ENCODE peak calls at places on chromosome 18, in four cellular contexts. One of them, this sample, is unnamed.

GRCh38 chr18:55552498-55553189 is 35.3 kb downstream of the TCF4 start:
- DNase-seq in A549: no peak
- DNase-seq in GM23338: no peak
- DNase-seq in SK-N-SH: no peak
- DNase-seq in this sample: no peak

GRCh38 chr18:45901654-45902210 is 65.4 kb downstream of the EPG5 start:
- DNase-seq in SK-N-SH: no peak
- DNase-seq in GM23338: no peak
- DNase-seq in A549: no peak
- DNase-seq in this sample: no peak

GRCh38 chr18:67199993-67200617 is 316.4 kb downstream of the DSEL start:
- DNase-seq in A549: peak; percentile 48
- DNase-seq in SK-N-SH: peak; percentile 32
- DNase-seq in GM23338: peak; percentile 69
- DNase-seq in this sample: no peak

GRCh38 chr18:50507120-50507590 is 52.7 kb upstream of the MAPK4 start:
- DNase-seq in A549: peak; percentile 12
- DNase-seq in GM23338: peak; percentile 84
- DNase-seq in SK-N-SH: peak; percentile 61
- DNase-seq in this sample: peak; percentile 26

GRCh38 chr18:44781890-44782289 is 101.2 kb downstream of the SETBP1 start:
- DNase-seq in A549: no peak
- DNase-seq in SK-N-SH: no peak
- DNase-seq in GM23338: no peak
- DNase-seq in this sample: no peak

GRCh38 chr18:6406910-6407470 is 7.7 kb downstream of the L3MBTL4 start:
- DNase-seq in GM23338: no peak
- DNase-seq in SK-N-SH: no peak
- DNase-seq in A549: no peak
- DNase-seq in this sample: no peak

GRCh38 chr18:34224423-34225217 is at the start of gene NOL4:
- DNase-seq in SK-N-SH: peak; percentile 89
- DNase-seq in A549: peak; percentile 4
- DNase-seq in GM23338: peak; percentile 99
- DNase-seq in this sample: no peak

GRCh38 chr18:5746844-5747243 is 148.5 kb downstream of the TMEM200C start:
- DNase-seq in A549: no peak
- DNase-seq in GM23338: no peak
- DNase-seq in SK-N-SH: no peak
- DNase-seq in this sample: no peak

GRCh38 chr18:13259701-13260100 is 41.1 kb downstream of the LDLRAD4 start:
- DNase-seq in A549: no peak
- DNase-seq in SK-N-SH: no peak
- DNase-seq in GM23338: no peak
- DNase-seq in this sample: no peak

GRCh38 chr18:42413870-42414269 is 458.8 kb downstream of the PIK3C3 start:
- DNase-seq in A549: peak; percentile 0
- DNase-seq in GM23338: no peak
- DNase-seq in SK-N-SH: no peak
- DNase-seq in this sample: no peak

GRCh38 chr18:13614701-13615288 is 111.6 kb downstream of the FAM210A start:
- DNase-seq in SK-N-SH: no peak
- DNase-seq in GM23338: no peak
- DNase-seq in A549: no peak
- DNase-seq in this sample: no peak

GRCh38 chr18:74929110-74929509 is 279.8 kb downstream of the PTGR3 start:
- DNase-seq in SK-N-SH: peak; percentile 25
- DNase-seq in A549: no peak
- DNase-seq in GM23338: no peak
- DNase-seq in this sample: no peak

GRCh38 chr18:12283256-12283655 is 24.8 kb upstream of the TUBB6 start:
- DNase-seq in SK-N-SH: no peak
- DNase-seq in A549: peak; percentile 27
- DNase-seq in GM23338: peak; percentile 75
- DNase-seq in this sample: no peak

GRCh38 chr18:13233746-13234527 is 15.4 kb downstream of the LDLRAD4 start:
- DNase-seq in A549: no peak
- DNase-seq in SK-N-SH: no peak
- DNase-seq in GM23338: no peak
- DNase-seq in this sample: no peak

GRCh38 chr18:27735117-27735516 is 441.8 kb downstream of the CDH2 start:
- DNase-seq in A549: no peak
- DNase-seq in GM23338: no peak
- DNase-seq in SK-N-SH: no peak
- DNase-seq in this sample: no peak

GRCh38 chr18:9237982-9238381 is 96.6 kb upstream of the TWSG1 start:
- DNase-seq in A549: no peak
- DNase-seq in SK-N-SH: no peak
- DNase-seq in GM23338: no peak
- DNase-seq in this sample: no peak

GRCh38 chr18:10051877-10052631 is 138.2 kb downstream of the VAPA start:
- DNase-seq in A549: no peak
- DNase-seq in SK-N-SH: no peak
- DNase-seq in GM23338: no peak
- DNase-seq in this sample: no peak

GRCh38 chr18:7152485-7152884 is 34.9 kb upstream of the LAMA1 start:
- DNase-seq in SK-N-SH: no peak
- DNase-seq in GM23338: no peak
- DNase-seq in A549: no peak
- DNase-seq in this sample: no peak

GRCh38 chr18:5678779-5679406 is 135.1 kb upstream of the EPB41L3 start:
- DNase-seq in A549: no peak
- DNase-seq in GM23338: no peak
- DNase-seq in SK-N-SH: no peak
- DNase-seq in this sample: no peak

GRCh38 chr18:45449761-45450227 is 165.5 kb upstream of the SLC14A2 start:
- DNase-seq in SK-N-SH: peak; percentile 39
- DNase-seq in A549: no peak
- DNase-seq in GM23338: no peak
- DNase-seq in this sample: no peak

GRCh38 chr18:74661008-74661407 is 63.3 kb downstream of the ZNF407 start:
- DNase-seq in SK-N-SH: no peak
- DNase-seq in GM23338: no peak
- DNase-seq in A549: no peak
- DNase-seq in this sample: no peak

GRCh38 chr18:70490008-70490933 is 201.4 kb downstream of the SOCS6 start:
- DNase-seq in A549: peak; percentile 49
- DNase-seq in GM23338: peak; percentile 76
- DNase-seq in SK-N-SH: peak; percentile 47
- DNase-seq in this sample: peak; percentile 89

GRCh38 chr18:6752200-6752873 is 22.8 kb downstream of the ARHGAP28 start:
- DNase-seq in GM23338: peak; percentile 95
- DNase-seq in SK-N-SH: no peak
- DNase-seq in A549: no peak
- DNase-seq in this sample: no peak

GRCh38 chr18:66124394-66124793 is 373.6 kb downstream of the CDH7 start:
- DNase-seq in SK-N-SH: no peak
- DNase-seq in A549: peak; percentile 1
- DNase-seq in GM23338: peak; percentile 56
- DNase-seq in this sample: no peak

GRCh38 chr18:32049393-32050161 is 31.0 kb downstream of the RNF125 start:
- DNase-seq in SK-N-SH: no peak
- DNase-seq in A549: peak; percentile 9
- DNase-seq in GM23338: no peak
- DNase-seq in this sample: peak; percentile 96

DNA sequence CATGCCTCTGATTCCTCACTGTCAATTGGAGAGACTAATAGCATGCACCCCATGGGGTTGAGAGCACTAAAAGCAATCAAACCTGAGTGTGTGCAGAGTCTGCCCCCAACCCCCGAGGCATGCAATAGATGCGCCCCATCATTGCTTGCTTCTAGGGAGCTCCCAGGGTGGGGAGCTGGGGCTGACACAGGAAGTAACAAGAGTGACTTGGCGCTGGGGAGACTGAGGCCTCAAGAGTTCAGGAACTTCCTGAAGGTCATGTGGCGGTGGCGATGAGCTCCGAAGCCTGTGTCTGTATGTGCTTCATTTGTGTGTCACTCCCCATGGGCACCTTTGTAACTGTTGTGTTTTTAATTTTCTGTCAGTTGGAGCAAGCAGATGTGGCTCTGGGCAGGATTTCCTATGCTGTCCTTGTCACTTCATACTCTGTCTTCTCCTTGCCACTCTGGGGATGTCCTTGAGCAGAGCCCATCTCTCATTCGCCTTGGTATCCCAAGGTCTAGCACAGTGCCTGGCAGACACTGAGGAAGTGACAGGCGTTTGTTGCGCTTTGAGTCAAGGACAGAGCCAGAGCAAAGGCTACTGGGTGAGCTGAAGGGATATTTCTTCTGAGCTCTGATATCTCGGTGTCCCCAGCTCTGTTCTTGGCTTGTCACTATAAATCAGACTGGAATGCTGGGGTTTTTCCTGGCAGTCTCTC is 61.4 kb downstream of the CTIF start:
- DNase-seq in A549: no peak
- DNase-seq in SK-N-SH: no peak
- DNase-seq in GM23338: no peak
- DNase-seq in this sample: no peak
- H3K27ac ChIP-seq in A549: no peak overlapping the region
- H3K27ac ChIP-seq in SK-N-SH: no peak overlapping the region
- H3K27ac ChIP-seq in GM23338: no peak overlapping the region
- H3K27ac ChIP-seq in this sample: no peak overlapping the region

DNA sequence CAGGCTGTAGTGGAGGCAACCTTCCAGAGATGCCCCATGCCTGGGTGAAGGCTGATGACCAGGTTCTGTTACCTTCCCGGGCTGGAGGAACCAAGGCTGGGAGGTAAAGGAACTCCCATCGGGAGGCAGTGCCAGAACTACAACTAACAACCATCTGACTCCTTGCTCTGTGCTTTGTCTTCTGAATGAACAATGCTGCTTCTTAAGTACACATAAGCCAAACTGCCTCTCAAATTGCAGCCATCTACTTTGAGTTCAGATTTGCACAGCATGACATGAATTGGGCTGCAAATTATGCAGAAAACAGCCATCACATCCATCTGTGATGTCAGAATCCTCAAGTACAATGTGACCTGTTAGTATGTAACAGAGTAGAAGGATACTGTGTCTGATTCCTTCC is 290.6 kb downstream of the ZNF521 start:
- DNase-seq in GM23338: no peak
- DNase-seq in A549: no peak
- DNase-seq in SK-N-SH: no peak
- DNase-seq in this sample: no peak
- TF ChIP-seq REST in GM23338: no peak
- TF ChIP-seq REST in A549: no peak
- TF ChIP-seq REST in SK-N-SH: no peak
- TF ChIP-seq REST in this sample: no peak

DNA sequence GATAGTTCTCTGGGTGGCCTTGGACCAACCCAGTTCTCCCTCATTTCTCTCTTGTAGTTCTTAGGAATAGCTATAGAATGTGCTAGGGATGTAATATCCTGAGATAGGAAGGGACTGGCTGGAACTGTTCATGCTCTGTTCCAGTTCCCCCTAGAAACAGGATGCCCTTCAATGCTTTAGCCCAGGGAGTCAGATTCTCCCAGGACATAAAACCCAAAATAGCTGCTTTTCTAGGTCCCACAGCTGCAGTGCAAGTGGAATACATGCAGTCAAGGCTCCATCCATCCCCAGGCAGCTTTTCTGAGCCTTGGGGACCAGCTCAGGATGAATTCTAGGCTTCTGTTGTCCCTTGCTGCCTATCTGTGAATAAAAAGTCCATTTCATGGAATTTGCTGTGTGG is 257.3 kb upstream of the CTAGE1 start:
- DNase-seq in SK-N-SH: no peak
- DNase-seq in GM23338: no peak
- DNase-seq in A549: no peak
- DNase-seq in this sample: no peak
- H3K27ac ChIP-seq in SK-N-SH: peak overlapping the region; percentile 92
- H3K27ac ChIP-seq in GM23338: no peak overlapping the region
- H3K27ac ChIP-seq in A549: peak overlapping the region; percentile 79
- H3K27ac ChIP-seq in this sample: no peak overlapping the region

DNA sequence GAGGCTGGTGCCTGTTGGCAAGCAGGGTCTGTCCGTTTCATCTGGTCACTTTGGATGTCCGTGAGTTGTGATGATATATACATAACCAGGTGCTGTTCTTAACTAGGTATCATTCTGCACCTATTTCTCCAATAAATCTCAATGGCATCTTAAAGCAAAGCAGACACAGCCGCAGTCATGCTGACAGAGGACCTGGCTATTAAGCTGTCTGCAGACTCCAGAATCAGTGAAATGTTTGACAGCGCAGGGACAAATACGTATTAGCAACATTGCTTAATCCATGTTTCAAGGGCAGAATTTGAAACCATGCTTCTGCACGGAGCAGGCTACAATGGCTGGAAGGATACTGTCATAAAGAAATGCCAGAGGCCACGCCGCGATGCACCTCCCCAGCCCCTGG is 414.6 kb downstream of the ZNF516 start:
- DNase-seq in A549: no peak
- DNase-seq in GM23338: no peak
- DNase-seq in SK-N-SH: no peak
- DNase-seq in this sample: no peak
- TF ChIP-seq REST in A549: no peak
- TF ChIP-seq REST in GM23338: no peak
- TF ChIP-seq REST in SK-N-SH: no peak
- TF ChIP-seq REST in this sample: no peak

GRCh38 chr18:22551536-22552151 is 133.9 kb upstream of the CTAGE1 start:
- DNase-seq in A549: peak; percentile 37
- DNase-seq in SK-N-SH: no peak
- DNase-seq in GM23338: no peak
- DNase-seq in this sample: no peak

GRCh38 chr18:22550366-22550765 is 132.7 kb upstream of the CTAGE1 start:
- DNase-seq in GM23338: no peak
- DNase-seq in A549: no peak
- DNase-seq in SK-N-SH: no peak
- DNase-seq in this sample: no peak

GRCh38 chr18:22552254-22552653 is 134.5 kb upstream of the CTAGE1 start:
- DNase-seq in A549: no peak
- DNase-seq in SK-N-SH: no peak
- DNase-seq in GM23338: no peak
- DNase-seq in this sample: no peak

GRCh38 chr18:22549260-22549937 is 131.7 kb upstream of the CTAGE1 start:
- DNase-seq in A549: no peak
- DNase-seq in GM23338: no peak
- DNase-seq in SK-N-SH: no peak
- DNase-seq in this sample: no peak

GRCh38 chr18:22550861-22551260 is 133.1 kb upstream of the CTAGE1 start:
- DNase-seq in GM23338: no peak
- DNase-seq in SK-N-SH: no peak
- DNase-seq in A549: no peak
- DNase-seq in this sample: no peak
- H3K27ac ChIP-seq in GM23338: no peak overlapping the region
- H3K27ac ChIP-seq in SK-N-SH: no peak overlapping the region
- H3K27ac ChIP-seq in A549: no peak overlapping the region
- H3K27ac ChIP-seq in this sample: no peak overlapping the region

GRCh38 chr18:62497171-62497783 is 25.5 kb upstream of the ZCCHC2 start:
- DNase-seq in GM23338: no peak
- DNase-seq in A549: no peak
- DNase-seq in SK-N-SH: no peak
- DNase-seq in this sample: no peak
- TF ChIP-seq REST in GM23338: no peak
- TF ChIP-seq REST in A549: no peak
- TF ChIP-seq REST in SK-N-SH: peak; percentile 32
- TF ChIP-seq REST in this sample: peak; percentile 84